ENCODE peak calls at places on chromosome 22, in eight cellular contexts. One of them, this sample, is unnamed.

GRCh38 chr22:36892292-36892691 is 21.1 kb upstream of the CSF2RB start:
- DNase-seq in activated naive CD4-positive, alpha-beta T cell treated with anti-CD3 and anti-CD28 coated beads, Interleukin-2, amount 50 U/mL, for 72 hours: no peak
- DNase-seq in naive B cell: no peak
- DNase-seq in fibroblast of the aortic adventitia: peak; percentile 45
- DNase-seq in EL: no peak
- DNase-seq in GM10248: no peak
- DNase-seq in iPS DF 19.7: no peak
- DNase-seq in cardiac muscle cell: no peak
- DNase-seq in this sample: no peak

GRCh38 chr22:19168088-19168890 is 10.2 kb downstream of the SLC25A1 start:
- DNase-seq in activated naive CD4-positive, alpha-beta T cell treated with anti-CD3 and anti-CD28 coated beads, Interleukin-2, amount 50 U/mL, for 72 hours: no peak
- DNase-seq in EL: no peak
- DNase-seq in GM10248: no peak
- DNase-seq in iPS DF 19.7: no peak
- DNase-seq in fibroblast of the aortic adventitia: no peak
- DNase-seq in naive B cell: no peak
- DNase-seq in cardiac muscle cell: no peak
- DNase-seq in this sample: no peak

GRCh38 chr22:24134090-24134846 is 47.0 kb upstream of the SUSD2 start:
- DNase-seq in GM10248: no peak
- DNase-seq in naive B cell: peak; percentile 71
- DNase-seq in EL: no peak
- DNase-seq in activated naive CD4-positive, alpha-beta T cell treated with anti-CD3 and anti-CD28 coated beads, Interleukin-2, amount 50 U/mL, for 72 hours: no peak
- DNase-seq in iPS DF 19.7: no peak
- DNase-seq in fibroblast of the aortic adventitia: no peak
- DNase-seq in cardiac muscle cell: peak; percentile 34
- DNase-seq in this sample: no peak

GRCh38 chr22:44463151-44463550 is 34.9 kb downstream of the RTL6 start:
- DNase-seq in cardiac muscle cell: no peak
- DNase-seq in EL: no peak
- DNase-seq in naive B cell: no peak
- DNase-seq in GM10248: no peak
- DNase-seq in fibroblast of the aortic adventitia: no peak
- DNase-seq in activated naive CD4-positive, alpha-beta T cell treated with anti-CD3 and anti-CD28 coated beads, Interleukin-2, amount 50 U/mL, for 72 hours: no peak
- DNase-seq in iPS DF 19.7: no peak
- DNase-seq in this sample: no peak

GRCh38 chr22:21020802-21021429 is 6.0 kb downstream of the P2RX6 start:
- DNase-seq in EL: peak; percentile 37
- DNase-seq in GM10248: peak; percentile 59
- DNase-seq in fibroblast of the aortic adventitia: no peak
- DNase-seq in naive B cell: no peak
- DNase-seq in iPS DF 19.7: no peak
- DNase-seq in cardiac muscle cell: peak; percentile 29
- DNase-seq in activated naive CD4-positive, alpha-beta T cell treated with anti-CD3 and anti-CD28 coated beads, Interleukin-2, amount 50 U/mL, for 72 hours: no peak
- DNase-seq in this sample: no peak

GRCh38 chr22:42655693-42656092 is 6.5 kb upstream of the CYB5R3 start:
- DNase-seq in GM10248: peak; percentile 65
- DNase-seq in EL: no peak
- DNase-seq in naive B cell: peak; percentile 84
- DNase-seq in iPS DF 19.7: no peak
- DNase-seq in fibroblast of the aortic adventitia: no peak
- DNase-seq in activated naive CD4-positive, alpha-beta T cell treated with anti-CD3 and anti-CD28 coated beads, Interleukin-2, amount 50 U/mL, for 72 hours: no peak
- DNase-seq in cardiac muscle cell: no peak
- DNase-seq in this sample: no peak

GRCh38 chr22:35900483-35901168 is 128.0 kb downstream of the RBFOX2 start:
- DNase-seq in naive B cell: no peak
- DNase-seq in EL: peak; percentile 81
- DNase-seq in cardiac muscle cell: no peak
- DNase-seq in fibroblast of the aortic adventitia: peak; percentile 54
- DNase-seq in activated naive CD4-positive, alpha-beta T cell treated with anti-CD3 and anti-CD28 coated beads, Interleukin-2, amount 50 U/mL, for 72 hours: no peak
- DNase-seq in iPS DF 19.7: no peak
- DNase-seq in GM10248: no peak
- DNase-seq in this sample: no peak

GRCh38 chr22:20111045-20111688 is 4.7 kb upstream of the RANBP1 start:
- DNase-seq in fibroblast of the aortic adventitia: no peak
- DNase-seq in cardiac muscle cell: peak; percentile 37
- DNase-seq in naive B cell: no peak
- DNase-seq in iPS DF 19.7: no peak
- DNase-seq in GM10248: peak; percentile 68
- DNase-seq in EL: no peak
- DNase-seq in activated naive CD4-positive, alpha-beta T cell treated with anti-CD3 and anti-CD28 coated beads, Interleukin-2, amount 50 U/mL, for 72 hours: peak; percentile 45
- DNase-seq in this sample: peak; percentile 23

GRCh38 chr22:28917747-28918543 is 34.6 kb downstream of the ZNRF3 start:
- DNase-seq in fibroblast of the aortic adventitia: peak; percentile 44
- DNase-seq in naive B cell: no peak
- DNase-seq in EL: no peak
- DNase-seq in GM10248: no peak
- DNase-seq in iPS DF 19.7: no peak
- DNase-seq in activated naive CD4-positive, alpha-beta T cell treated with anti-CD3 and anti-CD28 coated beads, Interleukin-2, amount 50 U/mL, for 72 hours: no peak
- DNase-seq in cardiac muscle cell: peak; percentile 86
- DNase-seq in this sample: peak; percentile 65

GRCh38 chr22:47759909-47760308 is 997.5 kb downstream of the TBC1D22A start:
- DNase-seq in naive B cell: no peak
- DNase-seq in cardiac muscle cell: no peak
- DNase-seq in iPS DF 19.7: no peak
- DNase-seq in EL: no peak
- DNase-seq in fibroblast of the aortic adventitia: no peak
- DNase-seq in activated naive CD4-positive, alpha-beta T cell treated with anti-CD3 and anti-CD28 coated beads, Interleukin-2, amount 50 U/mL, for 72 hours: no peak
- DNase-seq in GM10248: no peak
- DNase-seq in this sample: no peak

GRCh38 chr22:48319321-48320047 is 1508.2 kb downstream of the BRD1 start:
- DNase-seq in fibroblast of the aortic adventitia: no peak
- DNase-seq in activated naive CD4-positive, alpha-beta T cell treated with anti-CD3 and anti-CD28 coated beads, Interleukin-2, amount 50 U/mL, for 72 hours: no peak
- DNase-seq in GM10248: no peak
- DNase-seq in naive B cell: no peak
- DNase-seq in EL: no peak
- DNase-seq in iPS DF 19.7: no peak
- DNase-seq in cardiac muscle cell: no peak
- DNase-seq in this sample: no peak

GRCh38 chr22:40408718-40409612 is 38.6 kb downstream of the SGSM3 start:
- DNase-seq in naive B cell: no peak
- DNase-seq in GM10248: no peak
- DNase-seq in cardiac muscle cell: no peak
- DNase-seq in EL: no peak
- DNase-seq in activated naive CD4-positive, alpha-beta T cell treated with anti-CD3 and anti-CD28 coated beads, Interleukin-2, amount 50 U/mL, for 72 hours: no peak
- DNase-seq in fibroblast of the aortic adventitia: no peak
- DNase-seq in iPS DF 19.7: no peak
- DNase-seq in this sample: no peak

GRCh38 chr22:21826204-21826603 is 41.2 kb downstream of the MAPK1 start:
- DNase-seq in GM10248: no peak
- DNase-seq in fibroblast of the aortic adventitia: no peak
- DNase-seq in naive B cell: no peak
- DNase-seq in cardiac muscle cell: no peak
- DNase-seq in iPS DF 19.7: no peak
- DNase-seq in activated naive CD4-positive, alpha-beta T cell treated with anti-CD3 and anti-CD28 coated beads, Interleukin-2, amount 50 U/mL, for 72 hours: no peak
- DNase-seq in EL: no peak
- DNase-seq in this sample: no peak

GRCh38 chr22:33476716-33477115 is 418.5 kb upstream of the SYN3 start:
- DNase-seq in EL: no peak
- DNase-seq in naive B cell: no peak
- DNase-seq in GM10248: no peak
- DNase-seq in iPS DF 19.7: no peak
- DNase-seq in fibroblast of the aortic adventitia: no peak
- DNase-seq in activated naive CD4-positive, alpha-beta T cell treated with anti-CD3 and anti-CD28 coated beads, Interleukin-2, amount 50 U/mL, for 72 hours: no peak
- DNase-seq in cardiac muscle cell: no peak
- DNase-seq in this sample: no peak

GRCh38 chr22:48331266-48331665 is 1496.4 kb downstream of the BRD1 start:
- DNase-seq in iPS DF 19.7: no peak
- DNase-seq in EL: no peak
- DNase-seq in fibroblast of the aortic adventitia: no peak
- DNase-seq in GM10248: no peak
- DNase-seq in cardiac muscle cell: no peak
- DNase-seq in activated naive CD4-positive, alpha-beta T cell treated with anti-CD3 and anti-CD28 coated beads, Interleukin-2, amount 50 U/mL, for 72 hours: no peak
- DNase-seq in naive B cell: no peak
- DNase-seq in this sample: no peak

GRCh38 chr22:43867839-43868652 is 5.7 kb upstream of the SULT4A1 start:
- DNase-seq in cardiac muscle cell: peak; percentile 90
- DNase-seq in activated naive CD4-positive, alpha-beta T cell treated with anti-CD3 and anti-CD28 coated beads, Interleukin-2, amount 50 U/mL, for 72 hours: peak; percentile 22
- DNase-seq in EL: peak; percentile 53
- DNase-seq in fibroblast of the aortic adventitia: peak; percentile 76
- DNase-seq in GM10248: no peak
- DNase-seq in iPS DF 19.7: peak; percentile 69
- DNase-seq in naive B cell: no peak
- DNase-seq in this sample: peak; percentile 38

GRCh38 chr22:45804986-45805325 is 133.3 kb downstream of the ATXN10 start:
- DNase-seq in iPS DF 19.7: no peak
- DNase-seq in GM10248: no peak
- DNase-seq in naive B cell: no peak
- DNase-seq in activated naive CD4-positive, alpha-beta T cell treated with anti-CD3 and anti-CD28 coated beads, Interleukin-2, amount 50 U/mL, for 72 hours: no peak
- DNase-seq in fibroblast of the aortic adventitia: peak; percentile 98
- DNase-seq in cardiac muscle cell: no peak
- DNase-seq in EL: peak; percentile 97
- DNase-seq in this sample: no peak

GRCh38 chr22:39434243-39434653 is 22.6 kb upstream of the MGAT3 start:
- DNase-seq in EL: no peak
- DNase-seq in GM10248: no peak
- DNase-seq in fibroblast of the aortic adventitia: no peak
- DNase-seq in cardiac muscle cell: no peak
- DNase-seq in naive B cell: no peak
- DNase-seq in iPS DF 19.7: no peak
- DNase-seq in activated naive CD4-positive, alpha-beta T cell treated with anti-CD3 and anti-CD28 coated beads, Interleukin-2, amount 50 U/mL, for 72 hours: no peak
- DNase-seq in this sample: no peak

GRCh38 chr22:36331912-36332622 is 55.7 kb downstream of the MYH9 start:
- DNase-seq in cardiac muscle cell: no peak
- DNase-seq in fibroblast of the aortic adventitia: peak; percentile 57
- DNase-seq in EL: peak; percentile 80
- DNase-seq in GM10248: peak; percentile 47
- DNase-seq in iPS DF 19.7: no peak
- DNase-seq in naive B cell: peak; percentile 33
- DNase-seq in activated naive CD4-positive, alpha-beta T cell treated with anti-CD3 and anti-CD28 coated beads, Interleukin-2, amount 50 U/mL, for 72 hours: peak; percentile 54
- DNase-seq in this sample: peak; percentile 64

GRCh38 chr22:44544523-44545433 is 46.7 kb upstream of the RTL6 start:
- DNase-seq in naive B cell: no peak
- DNase-seq in EL: no peak
- DNase-seq in fibroblast of the aortic adventitia: no peak
- DNase-seq in cardiac muscle cell: no peak
- DNase-seq in GM10248: no peak
- DNase-seq in activated naive CD4-positive, alpha-beta T cell treated with anti-CD3 and anti-CD28 coated beads, Interleukin-2, amount 50 U/mL, for 72 hours: no peak
- DNase-seq in iPS DF 19.7: no peak
- DNase-seq in this sample: no peak

GRCh38 chr22:35330258-35330861 is 30.7 kb downstream of the TOM1 start:
- DNase-seq in fibroblast of the aortic adventitia: peak; percentile 74
- DNase-seq in naive B cell: no peak
- DNase-seq in cardiac muscle cell: no peak
- DNase-seq in activated naive CD4-positive, alpha-beta T cell treated with anti-CD3 and anti-CD28 coated beads, Interleukin-2, amount 50 U/mL, for 72 hours: peak; percentile 40
- DNase-seq in iPS DF 19.7: no peak
- DNase-seq in GM10248: no peak
- DNase-seq in EL: peak; percentile 92
- DNase-seq in this sample: peak; percentile 46

GRCh38 chr22:21075516-21076138 is 29.9 kb downstream of the LRRC74B start:
- DNase-seq in activated naive CD4-positive, alpha-beta T cell treated with anti-CD3 and anti-CD28 coated beads, Interleukin-2, amount 50 U/mL, for 72 hours: no peak
- DNase-seq in fibroblast of the aortic adventitia: no peak
- DNase-seq in cardiac muscle cell: no peak
- DNase-seq in iPS DF 19.7: no peak
- DNase-seq in naive B cell: no peak
- DNase-seq in GM10248: no peak
- DNase-seq in EL: no peak
- DNase-seq in this sample: no peak

GRCh38 chr22:45101828-45102227 is 61.9 kb upstream of the NUP50 start:
- DNase-seq in EL: peak; percentile 70
- DNase-seq in cardiac muscle cell: peak; percentile 70
- DNase-seq in activated naive CD4-positive, alpha-beta T cell treated with anti-CD3 and anti-CD28 coated beads, Interleukin-2, amount 50 U/mL, for 72 hours: peak; percentile 22
- DNase-seq in fibroblast of the aortic adventitia: peak; percentile 66
- DNase-seq in GM10248: peak; percentile 67
- DNase-seq in iPS DF 19.7: peak; percentile 78
- DNase-seq in naive B cell: no peak
- DNase-seq in this sample: no peak

GRCh38 chr22:31177420-31178162 is 17.6 kb downstream of the RNF185 start:
- DNase-seq in cardiac muscle cell: no peak
- DNase-seq in activated naive CD4-positive, alpha-beta T cell treated with anti-CD3 and anti-CD28 coated beads, Interleukin-2, amount 50 U/mL, for 72 hours: no peak
- DNase-seq in GM10248: no peak
- DNase-seq in fibroblast of the aortic adventitia: peak; percentile 97
- DNase-seq in iPS DF 19.7: no peak
- DNase-seq in EL: peak; percentile 93
- DNase-seq in naive B cell: no peak
- DNase-seq in this sample: no peak

GRCh38 chr22:45199723-45200122 is 36.0 kb downstream of the NUP50 start:
- DNase-seq in GM10248: no peak
- DNase-seq in fibroblast of the aortic adventitia: no peak
- DNase-seq in iPS DF 19.7: no peak
- DNase-seq in activated naive CD4-positive, alpha-beta T cell treated with anti-CD3 and anti-CD28 coated beads, Interleukin-2, amount 50 U/mL, for 72 hours: no peak
- DNase-seq in EL: no peak
- DNase-seq in naive B cell: no peak
- DNase-seq in cardiac muscle cell: no peak
- DNase-seq in this sample: peak; percentile 16

GRCh38 chr22:44363214-44363979 is 50.6 kb upstream of the SHISAL1 start:
- DNase-seq in fibroblast of the aortic adventitia: peak; percentile 99
- DNase-seq in cardiac muscle cell: no peak
- DNase-seq in EL: peak; percentile 98
- DNase-seq in activated naive CD4-positive, alpha-beta T cell treated with anti-CD3 and anti-CD28 coated beads, Interleukin-2, amount 50 U/mL, for 72 hours: no peak
- DNase-seq in naive B cell: no peak
- DNase-seq in GM10248: no peak
- DNase-seq in iPS DF 19.7: no peak
- DNase-seq in this sample: peak; percentile 64

GRCh38 chr22:40070701-40071100 is 75.9 kb downstream of the FAM83F start:
- DNase-seq in fibroblast of the aortic adventitia: peak; percentile 7
- DNase-seq in cardiac muscle cell: peak; percentile 67
- DNase-seq in iPS DF 19.7: no peak
- DNase-seq in EL: peak; percentile 25
- DNase-seq in naive B cell: no peak
- DNase-seq in activated naive CD4-positive, alpha-beta T cell treated with anti-CD3 and anti-CD28 coated beads, Interleukin-2, amount 50 U/mL, for 72 hours: no peak
- DNase-seq in GM10248: no peak
- DNase-seq in this sample: no peak

GRCh38 chr22:27473533-27473932 is 328.0 kb downstream of the MN1 start:
- DNase-seq in EL: no peak
- DNase-seq in GM10248: no peak
- DNase-seq in fibroblast of the aortic adventitia: no peak
- DNase-seq in iPS DF 19.7: no peak
- DNase-seq in cardiac muscle cell: no peak
- DNase-seq in naive B cell: no peak
- DNase-seq in activated naive CD4-positive, alpha-beta T cell treated with anti-CD3 and anti-CD28 coated beads, Interleukin-2, amount 50 U/mL, for 72 hours: no peak
- DNase-seq in this sample: no peak

GRCh38 chr22:44454113-44454769 is 43.8 kb downstream of the RTL6 start:
- DNase-seq in fibroblast of the aortic adventitia: no peak
- DNase-seq in EL: no peak
- DNase-seq in activated naive CD4-positive, alpha-beta T cell treated with anti-CD3 and anti-CD28 coated beads, Interleukin-2, amount 50 U/mL, for 72 hours: no peak
- DNase-seq in GM10248: no peak
- DNase-seq in naive B cell: no peak
- DNase-seq in cardiac muscle cell: no peak
- DNase-seq in iPS DF 19.7: no peak
- DNase-seq in this sample: no peak

GRCh38 chr22:28883917-28884753 is 763 bp downstream of the ZNRF3 start:
- DNase-seq in activated naive CD4-positive, alpha-beta T cell treated with anti-CD3 and anti-CD28 coated beads, Interleukin-2, amount 50 U/mL, for 72 hours: peak; percentile 32
- DNase-seq in GM10248: peak; percentile 28
- DNase-seq in EL: peak; percentile 35
- DNase-seq in iPS DF 19.7: no peak
- DNase-seq in naive B cell: peak; percentile 38
- DNase-seq in cardiac muscle cell: peak; percentile 60
- DNase-seq in fibroblast of the aortic adventitia: peak; percentile 30
- DNase-seq in this sample: peak; percentile 61